ENCODE peak calls at places on chromosome 14, in ten cellular contexts. One of them, this sample, is unnamed.

GRCh38 chr14:74978416-74978947 is 23.1 kb upstream of the PGF start:
- DNase-seq in BE2C: peak
- DNase-seq in DMS153: no peak
- DNase-seq in prostate gland: no peak
- DNase-seq in GM03348: no peak
- DNase-seq in adipocyte: no peak
- DNase-seq in A673: peak
- DNase-seq in CMK: no peak
- DNase-seq in progenitor cell of endocrine pancreas: no peak
- DNase-seq in NCI-H1092 treated with DMSO at 0.1 percent for 48 hours: no peak
- DNase-seq in this sample: no peak

GRCh38 chr14:73472182-73473114 is 14.1 kb upstream of the NUMB start:
- DNase-seq in BE2C: peak
- DNase-seq in DMS153: peak
- DNase-seq in prostate gland: peak
- DNase-seq in GM03348: peak
- DNase-seq in adipocyte: peak
- DNase-seq in A673: peak
- DNase-seq in CMK: no peak
- DNase-seq in progenitor cell of endocrine pancreas: no peak
- DNase-seq in NCI-H1092 treated with DMSO at 0.1 percent for 48 hours: peak
- DNase-seq in this sample: peak

GRCh38 chr14:81176224-81176623 is 44.5 kb downstream of the GTF2A1 start:
- DNase-seq in BE2C: no peak
- DNase-seq in DMS153: no peak
- DNase-seq in prostate gland: no peak
- DNase-seq in GM03348: no peak
- DNase-seq in adipocyte: no peak
- DNase-seq in A673: peak
- DNase-seq in CMK: no peak
- DNase-seq in progenitor cell of endocrine pancreas: no peak
- DNase-seq in NCI-H1092 treated with DMSO at 0.1 percent for 48 hours: no peak
- DNase-seq in this sample: no peak

GRCh38 chr14:75292016-75292646 is 13.5 kb downstream of the FOS start:
- DNase-seq in BE2C: no peak
- DNase-seq in DMS153: no peak
- DNase-seq in prostate gland: no peak
- DNase-seq in GM03348: no peak
- DNase-seq in adipocyte: no peak
- DNase-seq in A673: no peak
- DNase-seq in CMK: no peak
- DNase-seq in progenitor cell of endocrine pancreas: no peak
- DNase-seq in NCI-H1092 treated with DMSO at 0.1 percent for 48 hours: no peak
- DNase-seq in this sample: no peak

GRCh38 chr14:29892327-29892726 is 35.3 kb downstream of the PRKD1 start:
- DNase-seq in BE2C: no peak
- DNase-seq in DMS153: no peak
- DNase-seq in prostate gland: no peak
- DNase-seq in GM03348: no peak
- DNase-seq in adipocyte: peak
- DNase-seq in A673: no peak
- DNase-seq in CMK: no peak
- DNase-seq in progenitor cell of endocrine pancreas: no peak
- DNase-seq in NCI-H1092 treated with DMSO at 0.1 percent for 48 hours: no peak
- DNase-seq in this sample: no peak

GRCh38 chr14:89315493-89316456 is 101.3 kb downstream of the FOXN3 start:
- DNase-seq in BE2C: no peak
- DNase-seq in DMS153: no peak
- DNase-seq in prostate gland: no peak
- DNase-seq in GM03348: no peak
- DNase-seq in adipocyte: no peak
- DNase-seq in A673: no peak
- DNase-seq in CMK: no peak
- DNase-seq in progenitor cell of endocrine pancreas: no peak
- DNase-seq in NCI-H1092 treated with DMSO at 0.1 percent for 48 hours: no peak
- DNase-seq in this sample: no peak

GRCh38 chr14:102772781-102773570 is 4.3 kb upstream of the TRAF3 start:
- DNase-seq in BE2C: peak
- DNase-seq in DMS153: no peak
- DNase-seq in prostate gland: no peak
- DNase-seq in GM03348: no peak
- DNase-seq in adipocyte: peak
- DNase-seq in A673: no peak
- DNase-seq in CMK: no peak
- DNase-seq in progenitor cell of endocrine pancreas: no peak
- DNase-seq in NCI-H1092 treated with DMSO at 0.1 percent for 48 hours: peak
- DNase-seq in this sample: no peak

GRCh38 chr14:55432628-55433027 is 7.8 kb downstream of the TBPL2 start:
- DNase-seq in BE2C: no peak
- DNase-seq in DMS153: no peak
- DNase-seq in prostate gland: no peak
- DNase-seq in GM03348: no peak
- DNase-seq in adipocyte: no peak
- DNase-seq in A673: no peak
- DNase-seq in CMK: no peak
- DNase-seq in progenitor cell of endocrine pancreas: no peak
- DNase-seq in NCI-H1092 treated with DMSO at 0.1 percent for 48 hours: no peak
- DNase-seq in this sample: no peak

GRCh38 chr14:61387076-61387475 is 65.7 kb downstream of the PRKCH start:
- DNase-seq in BE2C: no peak
- DNase-seq in DMS153: no peak
- DNase-seq in prostate gland: no peak
- DNase-seq in GM03348: no peak
- DNase-seq in adipocyte: no peak
- DNase-seq in A673: no peak
- DNase-seq in CMK: no peak
- DNase-seq in progenitor cell of endocrine pancreas: no peak
- DNase-seq in NCI-H1092 treated with DMSO at 0.1 percent for 48 hours: no peak
- DNase-seq in this sample: no peak

GRCh38 chr14:83300454-83301064 is 1766.9 kb upstream of the SEL1L start:
- DNase-seq in BE2C: no peak
- DNase-seq in DMS153: peak
- DNase-seq in prostate gland: no peak
- DNase-seq in GM03348: peak
- DNase-seq in adipocyte: peak
- DNase-seq in A673: peak
- DNase-seq in CMK: no peak
- DNase-seq in progenitor cell of endocrine pancreas: no peak
- DNase-seq in NCI-H1092 treated with DMSO at 0.1 percent for 48 hours: peak
- DNase-seq in this sample: no peak

This sample was measured in GDM1.